ENCODE peak calls at places on chromosomes 5 and 9, in four cellular contexts. One of them, this sample, is unnamed. For H3K4me1 and H3K9me3, the result is how much of the 10 kb centered on the place peaks cover.

GRCh38 chr9:69186841-69187611 is 12.9 kb downstream of the TJP2 start:
- DNase-seq in astrocyte: peak
- DNase-seq in heart right ventricle: no peak
- DNase-seq in spleen: no peak
- DNase-seq in this sample: no peak

GRCh38 chr5:109589983-109590382 is 99.7 kb upstream of the MAN2A1 start:
- DNase-seq in astrocyte: no peak
- DNase-seq in heart right ventricle: no peak
- DNase-seq in spleen: no peak
- DNase-seq in this sample: no peak

GRCh38 chr9:94613003-94613402 is 19.4 kb upstream of the FBP2 start:
- DNase-seq in astrocyte: no peak
- DNase-seq in heart right ventricle: no peak
- DNase-seq in spleen: no peak
- DNase-seq in this sample: no peak

GRCh38 chr9:109471475-109471874 is 26.6 kb downstream of the PTPN3 start:
- DNase-seq in astrocyte: no peak
- DNase-seq in heart right ventricle: no peak
- DNase-seq in spleen: no peak
- DNase-seq in this sample: no peak

GRCh38 chr9:97511762-97512429 is 10.4 kb downstream of the TMOD1 start:
- DNase-seq in astrocyte: no peak
- DNase-seq in heart right ventricle: no peak
- DNase-seq in spleen: no peak
- DNase-seq in this sample: no peak

GRCh38 chr9:135893104-135893503 is 14.2 kb downstream of the CAMSAP1 start:
- DNase-seq in astrocyte: no peak
- DNase-seq in heart right ventricle: no peak
- DNase-seq in spleen: no peak
- DNase-seq in this sample: no peak

GRCh38 chr9:20805766-20806165 is 121.7 kb downstream of the FOCAD start:
- DNase-seq in astrocyte: no peak
- DNase-seq in heart right ventricle: no peak
- DNase-seq in spleen: no peak
- DNase-seq in this sample: no peak

GRCh38 chr5:113127021-113127420 is 150.4 kb downstream of the DCP2 start:
- DNase-seq in astrocyte: no peak
- DNase-seq in heart right ventricle: no peak
- DNase-seq in spleen: no peak
- DNase-seq in this sample: no peak

GRCh38 chr9:122218070-122218884 is 10.5 kb downstream of the LHX6 start:
- DNase-seq in astrocyte: no peak
- DNase-seq in heart right ventricle: no peak
- DNase-seq in spleen: no peak
- DNase-seq in this sample: no peak

GRCh38 chr9:16624356-16624755 is 246.1 kb downstream of the BNC2 start:
- DNase-seq in astrocyte: no peak
- DNase-seq in heart right ventricle: no peak
- DNase-seq in spleen: no peak
- DNase-seq in this sample: no peak

GRCh38 chr9:69466151-69466550 is 141.1 kb downstream of the ENTREP1 start:
- DNase-seq in astrocyte: peak
- DNase-seq in heart right ventricle: no peak
- DNase-seq in spleen: no peak
- DNase-seq in this sample: no peak

GRCh38 chr5:14872070-14872989 is 752 bp upstream of the ANKH start:
- DNase-seq in astrocyte: no peak
- DNase-seq in heart right ventricle: peak
- DNase-seq in spleen: peak
- DNase-seq in this sample: peak

GRCh38 chr9:22100626-22101025 is 91.5 kb upstream of the CDKN2B start:
- DNase-seq in astrocyte: no peak
- DNase-seq in heart right ventricle: no peak
- DNase-seq in spleen: no peak
- DNase-seq in this sample: no peak

GRCh38 chr9:95970356-95970755 is 94.9 kb downstream of the ERCC6L2 start:
- DNase-seq in astrocyte: no peak
- DNase-seq in heart right ventricle: no peak
- DNase-seq in spleen: no peak
- DNase-seq in this sample: no peak

GRCh38 chr5:176739461-176740051 is 70.8 kb upstream of the UNC5A start:
- DNase-seq in astrocyte: no peak
- DNase-seq in heart right ventricle: no peak
- DNase-seq in spleen: peak
- DNase-seq in this sample: peak

GRCh38 chr9:34072868-34073590 is 24.3 kb upstream of the UBAP2 start:
- DNase-seq in astrocyte: peak
- DNase-seq in heart right ventricle: no peak
- DNase-seq in spleen: no peak
- DNase-seq in this sample: no peak

GRCh38 chr9:127711831-127712274 is 3.6 kb downstream of the PTRH1 start:
- DNase-seq in astrocyte: no peak
- DNase-seq in heart right ventricle: no peak
- DNase-seq in spleen: no peak
- DNase-seq in this sample: no peak

GRCh38 chr5:93274291-93274690 is 306.7 kb downstream of the NR2F1-AS1 start:
- DNase-seq in astrocyte: peak
- DNase-seq in heart right ventricle: no peak
- DNase-seq in spleen: no peak
- DNase-seq in this sample: no peak

GRCh38 chr5:125083932-125084331 is 337.5 kb upstream of the ZNF608 start:
- DNase-seq in astrocyte: peak
- DNase-seq in heart right ventricle: no peak
- DNase-seq in spleen: no peak
- DNase-seq in this sample: no peak

GRCh38 chr5:97124335-97124734 is 18.1 kb downstream of the LIX1 start:
- DNase-seq in astrocyte: no peak
- DNase-seq in heart right ventricle: no peak
- DNase-seq in spleen: no peak
- DNase-seq in this sample: no peak

GRCh38 chr5:165497707-165498106 is 1992.3 kb downstream of the MAT2B start:
- DNase-seq in astrocyte: peak
- DNase-seq in heart right ventricle: no peak
- DNase-seq in spleen: no peak
- DNase-seq in this sample: no peak

GRCh38 chr9:21672762-21673161 is 129.7 kb upstream of the MTAP start:
- DNase-seq in astrocyte: peak
- DNase-seq in heart right ventricle: no peak
- DNase-seq in spleen: no peak
- DNase-seq in this sample: no peak

GRCh38 chr5:472076-472655 is 29.2 kb downstream of the EXOC3 start:
- DNase-seq in astrocyte: peak
- DNase-seq in heart right ventricle: no peak
- DNase-seq in spleen: peak
- DNase-seq in this sample: peak

GRCh38 chr9:978117-978830 is 1.8 kb downstream of the DMRT3 start:
- DNase-seq in astrocyte: no peak
- DNase-seq in heart right ventricle: no peak
- DNase-seq in spleen: no peak
- DNase-seq in this sample: no peak

GRCh38 chr5:135468541-135468940 is 16.4 kb upstream of the TIFAB start:
- DNase-seq in astrocyte: no peak
- DNase-seq in heart right ventricle: no peak
- DNase-seq in spleen: peak
- DNase-seq in this sample: peak

GRCh38 chr9:124394167-124394566 is 21.1 kb downstream of the PSMB7 start:
- DNase-seq in astrocyte: no peak
- DNase-seq in heart right ventricle: no peak
- DNase-seq in spleen: no peak
- DNase-seq in this sample: no peak

GRCh38 chr5:122165574-122166021 is 36.3 kb downstream of the ZNF474 start:
- DNase-seq in astrocyte: peak
- DNase-seq in heart right ventricle: no peak
- DNase-seq in spleen: no peak
- DNase-seq in this sample: no peak

DNA sequence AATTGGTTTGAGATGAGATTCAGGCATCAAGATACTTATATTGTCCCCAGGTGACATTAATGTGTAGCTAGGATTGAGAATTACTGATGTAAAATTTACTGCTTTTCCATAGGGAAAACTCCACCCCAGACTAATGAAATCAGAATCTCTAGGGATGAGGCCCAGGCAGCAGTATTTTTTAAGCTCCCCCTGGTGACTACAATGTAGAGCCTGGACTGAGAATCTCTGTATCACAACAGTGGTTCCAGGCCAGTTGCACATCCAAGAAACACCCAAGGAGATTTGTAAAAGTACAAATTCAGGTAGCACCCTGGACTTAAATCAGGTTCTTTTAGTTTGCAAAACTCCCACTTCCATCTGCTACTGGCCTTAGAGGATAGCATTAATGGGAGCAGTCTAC is 185.7 kb downstream of the MARCHF11 start:
- DNase-seq in astrocyte: no peak
- DNase-seq in heart right ventricle: no peak
- DNase-seq in spleen: no peak
- DNase-seq in this sample: no peak
- TF ChIP-seq CTCF in astrocyte: peak
- TF ChIP-seq CTCF in heart right ventricle: no peak
- TF ChIP-seq CTCF in spleen: no peak
- TF ChIP-seq CTCF in this sample: no peak

GRCh38 chr9:91900057-91900816 is 49.8 kb downstream of the ROR2 start:
- DNase-seq in astrocyte: no peak
- DNase-seq in heart right ventricle: no peak
- DNase-seq in spleen: peak
- DNase-seq in this sample: no peak
- H3K4me1 ChIP-seq in astrocyte: under half
- H3K4me1 ChIP-seq in heart right ventricle: under half
- H3K4me1 ChIP-seq in spleen: under half
- H3K4me1 ChIP-seq in this sample: under half

DNA sequence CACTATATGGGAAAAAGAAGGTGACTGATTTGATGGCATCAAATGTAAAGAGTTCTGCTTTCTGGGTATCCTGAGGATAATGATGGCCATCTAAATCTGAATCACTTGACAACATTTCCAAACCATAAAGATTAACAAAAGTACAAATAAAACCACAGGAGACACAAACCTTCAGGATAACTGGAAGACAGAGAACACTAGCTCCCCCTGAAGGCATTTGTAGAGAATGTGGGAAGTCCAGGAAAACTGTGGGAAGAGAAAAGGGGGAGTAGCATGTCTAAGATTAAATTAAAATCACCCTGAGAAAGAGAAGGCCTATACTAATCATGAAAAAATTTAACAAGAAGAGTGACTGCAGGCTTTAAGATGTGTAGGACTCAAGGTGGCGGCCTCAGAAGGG is 116.2 kb downstream of the PRELID2 start:
- DNase-seq in astrocyte: peak
- DNase-seq in heart right ventricle: no peak
- DNase-seq in spleen: no peak
- DNase-seq in this sample: no peak
- H3K9me3 ChIP-seq in astrocyte: under half
- H3K9me3 ChIP-seq in heart right ventricle: under half
- H3K9me3 ChIP-seq in spleen: under half
- H3K9me3 ChIP-seq in this sample: under half

GRCh38 chr9:99231708-99232107 is 9.6 kb downstream of the SEC61B start:
- DNase-seq in astrocyte: no peak
- DNase-seq in heart right ventricle: no peak
- DNase-seq in spleen: no peak
- DNase-seq in this sample: no peak
- TF ChIP-seq CTCF in astrocyte: peak
- TF ChIP-seq CTCF in heart right ventricle: peak
- TF ChIP-seq CTCF in spleen: peak
- TF ChIP-seq CTCF in this sample: peak

GRCh38 chr9:133952598-133953550 is 39.2 kb downstream of the VAV2 start:
- DNase-seq in astrocyte: no peak
- DNase-seq in heart right ventricle: no peak
- DNase-seq in spleen: peak
- DNase-seq in this sample: no peak

GRCh38 chr9:133953621-133953975 is 38.5 kb downstream of the VAV2 start:
- DNase-seq in astrocyte: no peak
- DNase-seq in heart right ventricle: no peak
- DNase-seq in spleen: no peak
- DNase-seq in this sample: no peak

GRCh38 chr9:133954862-133955529 is 37.1 kb downstream of the VAV2 start:
- DNase-seq in astrocyte: no peak
- DNase-seq in heart right ventricle: no peak
- DNase-seq in spleen: peak
- DNase-seq in this sample: no peak

GRCh38 chr9:133955821-133956411 is 36.2 kb downstream of the VAV2 start:
- DNase-seq in astrocyte: peak
- DNase-seq in heart right ventricle: no peak
- DNase-seq in spleen: peak
- DNase-seq in this sample: no peak

DNA sequence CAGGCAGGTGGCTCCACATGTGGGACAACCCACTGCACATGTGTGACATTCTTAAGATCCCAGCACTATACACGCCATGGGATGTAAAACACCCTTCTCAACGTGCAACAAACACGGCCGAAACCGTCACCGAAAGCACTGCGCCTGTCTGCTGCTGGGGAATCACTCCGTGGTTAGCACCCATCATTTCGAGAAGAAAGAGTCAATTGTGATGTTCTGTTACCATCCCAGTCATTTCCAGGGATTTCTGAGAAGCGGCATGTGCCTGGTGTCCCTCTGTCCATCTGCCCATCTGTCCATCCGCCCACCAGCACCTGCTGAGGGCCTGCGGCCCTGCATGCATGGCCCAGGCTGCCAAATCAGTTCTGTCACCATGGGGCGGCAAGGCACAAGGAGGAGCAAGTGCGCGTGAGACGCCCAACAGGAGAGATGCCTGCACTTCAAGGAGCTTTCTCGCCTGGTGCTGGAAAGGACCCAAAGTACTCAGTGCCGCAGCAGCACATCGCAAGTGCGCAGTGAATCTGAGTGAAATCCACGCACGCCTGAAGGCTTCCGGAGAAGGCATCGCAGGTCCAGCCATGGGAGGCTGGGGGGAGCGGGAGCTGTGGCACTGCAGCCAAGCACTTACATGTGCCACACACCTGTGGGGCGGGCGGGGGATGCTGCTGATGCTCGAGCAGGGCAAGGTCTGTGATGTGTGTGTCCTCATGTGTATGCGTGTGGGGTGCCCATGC is 38.0 kb downstream of the VAV2 start:
- DNase-seq in astrocyte: no peak
- DNase-seq in heart right ventricle: no peak
- DNase-seq in spleen: peak
- DNase-seq in this sample: no peak
- H3K4me1 ChIP-seq in astrocyte: under half
- H3K4me1 ChIP-seq in heart right ventricle: under half
- H3K4me1 ChIP-seq in spleen: half or more
- H3K4me1 ChIP-seq in this sample: under half

GRCh38 chr5:29498860-29499259 is 1694.6 kb upstream of the CDH6 start:
- DNase-seq in astrocyte: no peak
- DNase-seq in heart right ventricle: no peak
- DNase-seq in spleen: peak
- DNase-seq in this sample: no peak
- H3K9me3 ChIP-seq in astrocyte: under half
- H3K9me3 ChIP-seq in heart right ventricle: under half
- H3K9me3 ChIP-seq in spleen: half or more
- H3K9me3 ChIP-seq in this sample: under half